ENCODE peak calls at places on chromosome X, in ten cellular contexts. Q is transverse colon, A is SK-N-SH, C is A549, J is tibial nerve, R is upper lobe of left lung, F is ovary, G is esophagus muscularis mucosa, B is sigmoid colon, X is stomach. I is an unnamed sample.

GRCh38 chrX:120549483-120550452 is 11.0 kb downstream of the CUL4B start:
- DNase-seq in R (no peak), G (no peak), F (no peak), A (no peak), X (no peak), Q (no peak), C (peak), J (no peak), B (no peak), I (no peak)

GRCh38 chrX:30935985-30936384 is 46.9 kb upstream of the TAB3 start:
- DNase-seq in Q (peak), J (no peak), F (no peak), R (no peak), G (no peak), B (no peak), C (peak), A (peak), X (peak), I (no peak)

GRCh38 chrX:119734897-119735339 is 23.5 kb upstream of the SOWAHD start:
- DNase-seq in F (no peak), X (peak), A (peak), B (peak), G (no peak), J (no peak), C (no peak), Q (peak), R (peak), I (no peak)

GRCh38 chrX:25295466-25295865 is 279.7 kb upstream of the ARX start:
- DNase-seq in F (no peak), G (no peak), A (no peak), R (no peak), C (no peak), Q (no peak), J (no peak), B (no peak), X (no peak), I (no peak)

GRCh38 chrX:108159028-108159670 is 67.6 kb downstream of the ATG4A start:
- DNase-seq in X (no peak), F (no peak), A (no peak), B (no peak), G (no peak), C (no peak), R (no peak), Q (no peak), J (no peak), I (no peak)

GRCh38 chrX:140206657-140207056 is 241.3 kb upstream of the CXorf66 start:
- DNase-seq in Q (no peak), J (no peak), A (no peak), B (no peak), G (no peak), R (no peak), X (no peak), C (no peak), F (no peak), I (no peak)

GRCh38 chrX:132491191-132491590 is 2.4 kb upstream of the MBNL3 start:
- DNase-seq in C (no peak), X (no peak), F (no peak), G (no peak), R (no peak), Q (peak), A (no peak), B (no peak), J (no peak), I (no peak)

GRCh38 chrX:70253377-70254062 is 6.5 kb downstream of the P2RY4 start:
- DNase-seq in F (no peak), G (no peak), B (no peak), C (no peak), A (no peak), X (no peak), Q (no peak), R (no peak), J (no peak), I (no peak)

GRCh38 chrX:129641941-129642340 is 12.8 kb downstream of the APLN start:
- DNase-seq in C (no peak), B (no peak), A (no peak), X (no peak), G (no peak), R (no peak), Q (no peak), F (no peak), J (no peak), I (no peak)

GRCh38 chrX:41946973-41947612 is 23.7 kb upstream of the CASK start:
- DNase-seq in R (no peak), X (no peak), J (no peak), C (no peak), B (no peak), F (no peak), Q (no peak), A (no peak), G (no peak), I (no peak)

GRCh38 chrX:153667281-153667831 is 6.3 kb downstream of the PNCK start:
- DNase-seq in B (peak), A (no peak), F (no peak), X (no peak), G (no peak), J (no peak), R (no peak), C (no peak), Q (no peak), I (no peak)

GRCh38 chrX:39975094-39975865 is 122.5 kb downstream of the BCOR start:
- DNase-seq in F (no peak), Q (peak), R (no peak), A (no peak), G (no peak), J (no peak), X (peak), C (no peak), B (no peak), I (no peak)

GRCh38 chrX:130110379-130111219 is at the start of gene ELF4:
- DNase-seq in R (peak), Q (peak), C (peak), J (no peak), G (no peak), X (peak), A (peak), F (peak), B (peak), I (no peak)

GRCh38 chrX:9855536-9856320 is 69.5 kb downstream of the SHROOM2 start:
- DNase-seq in J (no peak), A (no peak), Q (no peak), X (no peak), C (no peak), R (no peak), B (peak), F (peak), G (no peak), I (no peak)

GRCh38 chrX:47179928-47180255 is 13.7 kb upstream of the UBA1 start:
- DNase-seq in A (no peak), R (no peak), C (no peak), G (no peak), X (no peak), F (no peak), B (no peak), J (no peak), Q (no peak), I (peak)

GRCh38 chrX:37993857-37994619 is 12.3 kb upstream of the SYTL5 start:
- DNase-seq in G (no peak), A (no peak), F (no peak), X (peak), B (no peak), R (no peak), Q (peak), J (no peak), C (no peak), I (no peak)

GRCh38 chrX:78011846-78012245 is 42.4 kb upstream of the PGAM4 start:
- DNase-seq in C (no peak), X (no peak), J (no peak), G (no peak), Q (no peak), F (no peak), A (no peak), B (no peak), R (no peak), I (no peak)

GRCh38 chrX:10074241-10074941 is 82.4 kb upstream of the CLCN4 start:
- DNase-seq in X (no peak), F (no peak), G (no peak), J (no peak), R (no peak), Q (no peak), A (no peak), B (no peak), C (no peak), I (no peak)

GRCh38 chrX:20477836-20478532 is 211.3 kb upstream of the RPS6KA3 start:
- DNase-seq in R (no peak), B (no peak), A (no peak), G (no peak), X (no peak), C (no peak), J (no peak), Q (peak), F (no peak), I (no peak)

GRCh38 chrX:14529288-14529989 is at the start of gene GLRA2:
- DNase-seq in Q (peak), A (no peak), J (no peak), G (no peak), R (no peak), C (peak), X (no peak), F (no peak), B (peak), I (no peak)

GRCh38 chrX:119981286-119982070 is 37.9 kb upstream of the NKAP start:
- DNase-seq in R (no peak), X (no peak), B (no peak), G (no peak), A (peak), J (no peak), F (no peak), C (no peak), Q (no peak), I (no peak)

GRCh38 chrX:151713859-151714258 is 2.0 kb upstream of the FATE1 start:
- DNase-seq in R (no peak), G (no peak), A (peak), Q (no peak), J (no peak), X (no peak), F (no peak), C (peak), B (no peak), I (no peak)

GRCh38 chrX:11143931-11144678 is 33.0 kb downstream of the HCCS start:
- DNase-seq in X (peak), A (peak), Q (peak), C (peak), B (peak), J (peak), G (no peak), F (peak), R (peak), I (no peak)

GRCh38 chrX:136531951-136532350 is at the start of gene VGLL1:
- DNase-seq in F (no peak), C (no peak), A (no peak), Q (no peak), J (no peak), B (no peak), R (no peak), G (no peak), X (no peak), I (no peak)

GRCh38 chrX:77922768-77923167 is 12.3 kb downstream of the ATP7A start:
- DNase-seq in C (no peak), Q (no peak), F (no peak), G (no peak), B (no peak), J (no peak), R (no peak), A (no peak), X (no peak), I (no peak)

GRCh38 chrX:154333837-154334271 is 38.3 kb downstream of the TKTL1 start:
- DNase-seq in C (no peak), F (no peak), R (no peak), G (no peak), Q (no peak), A (no peak), B (no peak), J (no peak), X (no peak), I (no peak)

GRCh38 chrX:40867352-40867751 is 132.0 kb upstream of the MED14 start:
- DNase-seq in F (peak), B (no peak), C (peak), G (no peak), A (no peak), X (no peak), R (no peak), J (no peak), Q (no peak), I (no peak)

GRCh38 chrX:9619581-9619980 is 146.1 kb downstream of the GPR143 start:
- DNase-seq in R (no peak), G (no peak), B (no peak), J (no peak), A (no peak), X (no peak), Q (no peak), C (no peak), F (no peak), I (no peak)

GRCh38 chrX:63330681-63331080 is 20.5 kb downstream of the SPIN4 start:
- DNase-seq in J (no peak), X (no peak), F (no peak), A (no peak), Q (no peak), R (peak), B (no peak), C (no peak), G (no peak), I (no peak)

GRCh38 chrX:37420179-37420578 is 71.0 kb downstream of the PRRG1 start:
- DNase-seq in C (no peak), J (no peak), B (no peak), A (no peak), R (no peak), X (no peak), F (no peak), G (no peak), Q (no peak), I (no peak)

GRCh38 chrX:31527455-31528126 is 455.8 kb upstream of the FTHL17 start:
- DNase-seq in B (no peak), A (no peak), Q (no peak), J (no peak), F (no peak), G (no peak), R (no peak), X (no peak), C (no peak), I (no peak)

GRCh38 chrX:2401590-2402360 is 99.0 kb downstream of the DHRSX start:
- DNase-seq in R (no peak), X (peak), G (no peak), Q (no peak), J (no peak), A (no peak), B (no peak), C (no peak), F (no peak), I (no peak)

DNA sequence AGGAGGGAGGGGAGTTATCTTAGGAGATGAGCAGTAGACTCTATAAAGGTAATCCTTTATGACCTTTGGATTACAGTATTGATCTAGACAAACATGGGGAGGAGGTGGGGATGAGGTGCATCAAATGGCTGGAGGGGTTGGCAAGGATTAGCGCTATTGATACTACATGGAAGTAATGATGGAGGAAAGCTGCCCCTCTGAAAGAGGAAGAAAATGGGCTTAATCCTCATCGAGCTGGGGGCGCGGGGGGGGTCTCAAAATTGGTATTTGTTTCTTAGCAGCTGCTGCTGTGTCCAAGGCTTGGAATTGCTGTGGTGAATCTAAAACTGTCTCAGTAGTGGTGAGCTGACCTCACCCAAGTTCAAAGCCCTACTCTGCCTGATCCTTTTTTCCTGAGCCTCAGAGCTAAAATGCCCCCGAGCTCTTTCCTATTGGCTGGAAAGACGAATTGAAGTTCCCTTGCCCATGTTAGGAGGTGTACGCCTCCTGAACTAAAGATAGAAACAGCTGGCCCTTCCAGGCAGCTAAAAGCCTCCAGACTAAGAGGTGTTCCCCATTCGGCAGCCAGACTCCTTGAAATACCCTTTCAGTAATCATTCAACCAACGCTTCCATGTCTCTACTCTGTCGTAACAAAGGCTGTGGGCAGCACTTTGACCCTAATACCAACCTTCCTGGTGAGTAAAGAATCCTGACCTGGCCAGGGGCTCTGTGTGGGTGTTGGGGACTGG is at the start of gene ITGB1BP2:
- DNase-seq in R (no peak), Q (no peak), X (no peak), B (peak), J (no peak), C (no peak), A (no peak), F (peak), G (no peak), I (no peak)
- H3K4me3 ChIP-seq in R (no peak), Q (no peak), X (no peak), B (peak), J (no peak), C (no peak), A (no peak), F (peak), G (peak), I (no peak)

GRCh38 chrX:17860179-17860780 is 818 bp downstream of the RAI2 start:
- DNase-seq in J (no peak), R (peak), C (no peak), Q (no peak), B (peak), G (no peak), F (peak), A (peak), X (no peak), I (no peak)
- TF ChIP-seq EP300 in J (no peak), R (no peak), C (no peak), Q (no peak), B (no peak), G (no peak), F (no peak), A (no peak), X (no peak), I (no peak)

DNA sequence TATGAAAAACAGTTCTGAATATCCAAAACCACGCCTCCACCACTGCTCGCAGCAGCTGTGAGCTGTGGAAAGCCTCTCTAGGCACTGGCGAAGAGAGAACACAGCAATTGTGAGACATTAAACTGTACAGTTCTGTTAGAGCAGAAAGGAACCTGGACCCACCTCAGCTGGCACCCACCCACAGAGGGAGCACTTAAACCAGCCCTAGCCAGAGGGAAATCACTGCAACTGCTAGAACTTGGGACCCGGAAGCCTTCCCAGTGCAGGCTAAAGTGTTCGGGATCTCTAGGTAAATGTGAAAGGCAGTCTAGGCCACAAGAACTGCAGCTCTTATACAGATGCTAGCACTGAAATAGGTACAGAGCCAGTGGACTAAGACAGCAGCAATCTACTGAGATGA is 308.8 kb downstream of the PRR32 start:
- DNase-seq in J (no peak), R (no peak), F (no peak), B (no peak), C (no peak), Q (no peak), X (no peak), A (no peak), G (no peak), I (no peak)
- H3K27ac ChIP-seq in J (no peak), R (no peak), F (no peak), B (no peak), C (no peak), Q (no peak), X (no peak), A (no peak), G (no peak), I (no peak)

GRCh38 chrX:134544614-134545255 is 84.8 kb downstream of the HPRT1 start:
- DNase-seq in G (no peak), F (peak), C (no peak), Q (peak), J (no peak), R (peak), B (no peak), X (peak), A (peak), I (no peak)
- H3K4me3 ChIP-seq in G (peak), F (peak), C (no peak), Q (peak), J (peak), R (peak), B (peak), X (peak), A (no peak), I (peak)